ENCODE peak calls at places on chromosomes 16 and 17, in six cellular contexts. A is A549, K is uterus, U is gastrocnemius medialis, Z is HCT116, P is transverse colon. R is an unnamed sample.

GRCh38 chr17:10318540-10318939 is 54.3 kb downstream of the MYH13 start:
- DNase-seq in A (no peak), K (no peak), U (no peak), Z (no peak), P (no peak), R (no peak)

GRCh38 chr16:23026777-23027362 is 122.4 kb downstream of the USP31 start:
- DNase-seq in A (no peak), K (no peak), U (no peak), Z (no peak), P (no peak), R (no peak)

GRCh38 chr17:6910987-6911603 is 79.6 kb upstream of the TEKT1 start:
- DNase-seq in A (peak; percentile 56), K (no peak), U (no peak), Z (peak; percentile 29), P (no peak), R (no peak)

GRCh38 chr16:72908362-72908838 is 139.5 kb downstream of the ZFHX3 start:
- DNase-seq in A (no peak), K (no peak), U (peak; percentile 48), Z (no peak), P (no peak), R (no peak)

GRCh38 chr17:30398328-30399041 is 19.8 kb downstream of the CPD start:
- DNase-seq in A (no peak), K (no peak), U (no peak), Z (no peak), P (no peak), R (no peak)

GRCh38 chr16:48054881-48055601 is 100.8 kb downstream of the ABCC12 start:
- DNase-seq in A (peak; percentile 30), K (no peak), U (no peak), Z (peak; percentile 35), P (peak; percentile 22), R (no peak)

GRCh38 chr17:77424585-77425344 is 284.0 kb downstream of the SEC14L1 start:
- DNase-seq in A (no peak), K (peak; percentile 93), U (peak; percentile 74), Z (no peak), P (peak; percentile 86), R (no peak)

GRCh38 chr16:88783391-88784073 is 1.5 kb downstream of the PIEZO1 start:
- DNase-seq in A (no peak), K (peak; percentile 66), U (no peak), Z (no peak), P (no peak), R (no peak)

GRCh38 chr16:85393674-85394510 is 219.2 kb upstream of the GSE1 start:
- DNase-seq in A (peak; percentile 84), K (peak; percentile 75), U (no peak), Z (no peak), P (peak; percentile 73), R (no peak)

GRCh38 chr16:54886078-54886477 is 44.6 kb upstream of the IRX5 start:
- DNase-seq in A (no peak), K (no peak), U (no peak), Z (no peak), P (no peak), R (no peak)

GRCh38 chr17:67127925-67128324 is 83.6 kb downstream of the CACNG1 start:
- DNase-seq in A (no peak), K (no peak), U (no peak), Z (no peak), P (no peak), R (no peak)

GRCh38 chr17:74455025-74455585 is 11.3 kb upstream of the CD300A start:
- DNase-seq in A (no peak), K (peak; percentile 32), U (no peak), Z (no peak), P (peak; percentile 57), R (no peak)

GRCh38 chr16:75580-76501 is 2.2 kb upstream of the MPG start:
- DNase-seq in A (no peak), K (peak; percentile 91), U (peak; percentile 67), Z (no peak), P (peak; percentile 71), R (no peak)

GRCh38 chr17:60421273-60422161 is 772 bp upstream of the CHCT1 start:
- DNase-seq in A (peak; percentile 91), K (peak; percentile 45), U (peak; percentile 37), Z (no peak), P (peak; percentile 77), R (no peak)

GRCh38 chr17:1713878-1714487 is 3.8 kb upstream of the TLCD2 start:
- DNase-seq in A (peak; percentile 77), K (peak; percentile 67), U (no peak), Z (peak; percentile 64), P (peak; percentile 71), R (no peak)

GRCh38 chr17:44279586-44280344 is 11.8 kb upstream of the SLC4A1 start:
- DNase-seq in A (no peak), K (peak; percentile 53), U (peak; percentile 24), Z (no peak), P (peak; percentile 80), R (no peak)

GRCh38 chr16:57360321-57360935 is 1.8 kb downstream of the CCL22 start:
- DNase-seq in A (no peak), K (no peak), U (no peak), Z (no peak), P (no peak), R (no peak)

GRCh38 chr17:75769536-75769935 is 4.5 kb upstream of the GALK1 start:
- DNase-seq in A (no peak), K (no peak), U (no peak), Z (no peak), P (no peak), R (no peak)
- H3K27ac ChIP-seq in A (no peak overlapping the region), K (no peak overlapping the region), U (no peak overlapping the region), Z (no peak overlapping the region), P (no peak overlapping the region), R (no peak overlapping the region)

DNA sequence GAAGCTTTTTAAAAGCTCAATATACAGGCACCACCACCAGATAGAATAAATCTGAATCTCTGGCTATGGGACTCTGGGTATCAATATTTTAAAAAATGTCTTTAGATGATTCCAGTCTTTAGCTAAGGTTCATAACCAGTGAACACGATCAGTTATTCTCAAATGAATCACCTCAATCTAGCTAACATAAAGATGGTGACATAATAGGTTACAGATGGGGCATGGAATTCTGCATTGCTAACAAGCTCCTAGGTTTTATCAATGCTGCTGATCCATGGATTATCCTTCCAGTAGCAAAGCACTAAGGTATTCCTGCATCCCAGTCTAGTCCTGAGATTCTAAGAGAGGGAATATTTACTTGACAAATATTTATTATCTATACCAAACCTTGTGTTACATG is 415.5 kb upstream of the CDH11 start:
- DNase-seq in A (no peak), K (no peak), U (no peak), Z (no peak), P (no peak), R (no peak)
- TF ChIP-seq POLR2A in A (no peak), K (no peak), U (no peak), Z (no peak), P (no peak), R (no peak)

GRCh38 chr16:1311738-1312458 is 2.5 kb downstream of the UBE2I start:
- DNase-seq in A (no peak), K (no peak), U (no peak), Z (no peak), P (no peak), R (no peak)
- H3K27ac ChIP-seq in A (no peak overlapping the region), K (no peak overlapping the region), U (peak overlapping the region; percentile 56), Z (peak overlapping the region; percentile 100), P (peak overlapping the region; percentile 98), R (peak overlapping the region; percentile 77)

DNA sequence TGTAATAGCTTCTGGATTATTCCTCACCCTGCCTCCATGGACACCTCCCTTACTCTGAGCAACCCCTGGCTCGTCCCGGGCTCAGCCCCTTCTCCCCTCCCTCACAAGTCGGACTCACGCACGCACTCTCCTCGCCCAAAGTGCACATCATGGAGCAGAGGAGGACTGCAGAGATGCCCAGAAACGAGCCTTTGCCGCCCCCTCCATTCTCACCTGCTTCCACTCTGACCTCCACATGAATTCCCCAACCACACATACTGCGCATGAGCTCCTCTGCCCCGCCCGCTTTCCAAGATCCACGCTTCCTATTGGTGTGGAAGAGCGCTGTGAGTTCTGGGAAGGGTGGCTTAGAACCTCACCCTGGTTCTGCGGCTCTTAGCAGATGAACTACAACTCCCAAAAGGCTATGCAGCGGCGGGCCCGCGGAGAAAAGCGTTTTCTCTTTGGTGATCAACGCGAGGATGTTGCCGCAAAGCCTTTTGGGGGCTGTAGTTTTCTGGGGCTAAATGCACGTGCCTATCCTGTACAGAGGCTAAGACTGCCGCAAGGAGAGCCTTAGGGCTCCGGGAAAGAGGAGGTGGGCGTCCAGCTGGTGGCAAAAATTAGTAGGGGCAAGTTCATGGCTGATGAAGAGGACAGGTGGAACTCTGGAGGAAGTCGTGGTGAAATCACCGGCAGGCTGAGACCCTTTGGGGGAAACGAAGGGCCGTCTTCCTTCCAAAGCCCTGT is at the start of gene PHB1:
- DNase-seq in A (peak; percentile 100), K (peak; percentile 97), U (peak; percentile 97), Z (peak; percentile 98), P (peak; percentile 97), R (peak; percentile 83)
- TF ChIP-seq POLR2A in A (peak; percentile 89), K (no peak), U (no peak), Z (peak; percentile 89), P (peak; percentile 78), R (peak; percentile 64)

R was measured in esophagus squamous epithelium.